ENCODE peak calls at places on chromosomes 13 and 19, in four cellular contexts. One of them, this sample, is unnamed.

GRCh38 chr13:110340812-110341444 is 33.8 kb downstream of the COL4A2 start:
- DNase-seq in lung: peak; percentile 59
- DNase-seq in CD8-positive, alpha-beta memory T cell: no peak
- DNase-seq in cardiac muscle cell: peak; percentile 28
- DNase-seq in this sample: peak; percentile 59

GRCh38 chr13:93473441-93474270 is 247.0 kb downstream of the GPC6 start:
- DNase-seq in lung: no peak
- DNase-seq in cardiac muscle cell: no peak
- DNase-seq in CD8-positive, alpha-beta memory T cell: no peak
- DNase-seq in this sample: no peak

GRCh38 chr19:10006335-10006708 is 4.0 kb downstream of the COL5A3 start:
- DNase-seq in CD8-positive, alpha-beta memory T cell: no peak
- DNase-seq in lung: no peak
- DNase-seq in cardiac muscle cell: no peak
- DNase-seq in this sample: no peak

GRCh38 chr19:56137405-56137804 is 3.7 kb upstream of the ZNF444 start:
- DNase-seq in CD8-positive, alpha-beta memory T cell: no peak
- DNase-seq in lung: peak; percentile 80
- DNase-seq in cardiac muscle cell: no peak
- DNase-seq in this sample: peak; percentile 93

GRCh38 chr13:76286178-76286577 is 600.0 kb downstream of the KCTD12 start:
- DNase-seq in lung: no peak
- DNase-seq in cardiac muscle cell: no peak
- DNase-seq in CD8-positive, alpha-beta memory T cell: no peak
- DNase-seq in this sample: no peak

GRCh38 chr19:6227156-6227940 is 52.4 kb downstream of the MLLT1 start:
- DNase-seq in lung: no peak
- DNase-seq in CD8-positive, alpha-beta memory T cell: no peak
- DNase-seq in cardiac muscle cell: no peak
- DNase-seq in this sample: no peak

GRCh38 chr19:38617283-38617763 is 430 bp downstream of the MAP4K1 start:
- DNase-seq in CD8-positive, alpha-beta memory T cell: no peak
- DNase-seq in cardiac muscle cell: no peak
- DNase-seq in lung: no peak
- DNase-seq in this sample: no peak

GRCh38 chr13:94342436-94343242 is 136.8 kb downstream of the DCT start:
- DNase-seq in cardiac muscle cell: no peak
- DNase-seq in CD8-positive, alpha-beta memory T cell: no peak
- DNase-seq in lung: no peak
- DNase-seq in this sample: no peak

GRCh38 chr13:72864142-72865035 is 82.5 kb downstream of the PIBF1 start:
- DNase-seq in CD8-positive, alpha-beta memory T cell: no peak
- DNase-seq in cardiac muscle cell: no peak
- DNase-seq in lung: no peak
- DNase-seq in this sample: no peak

GRCh38 chr13:101640797-101641400 is 188.4 kb downstream of the ITGBL1 start:
- DNase-seq in CD8-positive, alpha-beta memory T cell: no peak
- DNase-seq in lung: no peak
- DNase-seq in cardiac muscle cell: no peak
- DNase-seq in this sample: no peak

GRCh38 chr13:23651887-23652286 is 81.7 kb downstream of the TNFRSF19 start:
- DNase-seq in CD8-positive, alpha-beta memory T cell: no peak
- DNase-seq in lung: no peak
- DNase-seq in cardiac muscle cell: no peak
- DNase-seq in this sample: no peak

GRCh38 chr19:50906217-50906616 is 5.0 kb downstream of the KLK4 start:
- DNase-seq in lung: no peak
- DNase-seq in cardiac muscle cell: peak; percentile 58
- DNase-seq in CD8-positive, alpha-beta memory T cell: no peak
- DNase-seq in this sample: peak; percentile 51

GRCh38 chr13:30032263-30032662 is 181.8 kb upstream of the UBL3 start:
- DNase-seq in CD8-positive, alpha-beta memory T cell: no peak
- DNase-seq in lung: no peak
- DNase-seq in cardiac muscle cell: no peak
- DNase-seq in this sample: no peak

GRCh38 chr13:113537205-113537604 is 46.7 kb upstream of the DCUN1D2 start:
- DNase-seq in lung: no peak
- DNase-seq in cardiac muscle cell: no peak
- DNase-seq in CD8-positive, alpha-beta memory T cell: no peak
- DNase-seq in this sample: no peak

GRCh38 chr13:110685305-110685704 is 20.6 kb downstream of the CARS2 start:
- DNase-seq in lung: no peak
- DNase-seq in CD8-positive, alpha-beta memory T cell: no peak
- DNase-seq in cardiac muscle cell: no peak
- DNase-seq in this sample: no peak

GRCh38 chr19:58395979-58396627 is 647 bp downstream of the RNF225 start:
- DNase-seq in CD8-positive, alpha-beta memory T cell: no peak
- DNase-seq in cardiac muscle cell: no peak
- DNase-seq in lung: no peak
- DNase-seq in this sample: no peak

GRCh38 chr13:40596484-40596883 is 70.0 kb downstream of the FOXO1 start:
- DNase-seq in lung: no peak
- DNase-seq in CD8-positive, alpha-beta memory T cell: no peak
- DNase-seq in cardiac muscle cell: no peak
- DNase-seq in this sample: no peak
- H3K4me1 ChIP-seq in lung: peaks cover 30% of the 10 kb centered on the region
- H3K4me1 ChIP-seq in CD8-positive, alpha-beta memory T cell: peaks cover 97% of the 10 kb centered on the region
- H3K4me1 ChIP-seq in cardiac muscle cell: no peaks in the 10 kb centered on the region
- H3K4me1 ChIP-seq in this sample: peaks cover 14% of the 10 kb centered on the region

DNA sequence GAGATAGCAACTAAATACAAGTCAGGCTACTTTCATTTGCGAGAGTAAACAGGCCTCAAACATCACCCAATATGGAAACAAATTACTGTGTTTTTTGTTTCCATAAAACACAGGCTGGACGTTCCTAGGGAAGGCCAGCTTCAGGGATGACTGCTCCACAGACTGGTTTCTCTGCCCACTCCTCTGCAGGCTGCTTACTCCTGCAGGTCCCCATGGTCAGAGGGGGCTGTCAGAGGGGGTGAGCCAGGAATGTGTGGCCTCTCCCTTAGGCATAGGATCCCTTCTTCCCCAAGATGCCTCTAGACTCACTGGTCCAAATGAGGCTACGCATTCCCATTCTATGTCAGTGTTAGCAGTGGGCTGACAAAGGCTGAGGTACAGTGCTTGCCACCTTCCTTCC is 229.9 kb downstream of the LHFPL6 start:
- DNase-seq in lung: no peak
- DNase-seq in CD8-positive, alpha-beta memory T cell: no peak
- DNase-seq in cardiac muscle cell: no peak
- DNase-seq in this sample: no peak
- H3K4me1 ChIP-seq in lung: peaks cover 17% of the 10 kb centered on the region
- H3K4me1 ChIP-seq in CD8-positive, alpha-beta memory T cell: no peaks in the 10 kb centered on the region
- H3K4me1 ChIP-seq in cardiac muscle cell: peaks cover 18% of the 10 kb centered on the region
- H3K4me1 ChIP-seq in this sample: no peaks in the 10 kb centered on the region

DNA sequence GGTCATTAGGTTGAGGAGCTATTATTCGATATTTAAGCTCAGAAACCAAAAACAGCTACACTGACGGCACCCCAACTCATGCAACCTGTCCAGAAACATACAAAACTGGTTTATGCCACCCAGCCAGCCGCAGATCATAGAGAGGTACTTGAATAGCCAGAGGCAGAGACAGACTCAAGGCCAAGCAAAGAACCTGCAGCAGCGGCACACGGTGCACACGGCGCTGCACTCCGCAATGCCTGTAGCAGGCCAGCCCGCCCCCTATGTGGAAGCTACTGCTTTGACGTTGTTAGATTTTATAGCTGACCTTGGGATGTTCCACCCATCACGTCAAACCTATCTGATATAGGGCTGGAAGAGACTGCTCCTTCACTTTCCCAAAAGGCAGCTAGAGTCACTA is 11.9 kb upstream of the DHRS12 start:
- DNase-seq in lung: no peak
- DNase-seq in cardiac muscle cell: no peak
- DNase-seq in CD8-positive, alpha-beta memory T cell: no peak
- DNase-seq in this sample: no peak
- H3K4me1 ChIP-seq in lung: no peaks in the 10 kb centered on the region
- H3K4me1 ChIP-seq in cardiac muscle cell: peaks cover 4% of the 10 kb centered on the region
- H3K4me1 ChIP-seq in CD8-positive, alpha-beta memory T cell: peaks cover 70% of the 10 kb centered on the region
- H3K4me1 ChIP-seq in this sample: peaks cover 7% of the 10 kb centered on the region

DNA sequence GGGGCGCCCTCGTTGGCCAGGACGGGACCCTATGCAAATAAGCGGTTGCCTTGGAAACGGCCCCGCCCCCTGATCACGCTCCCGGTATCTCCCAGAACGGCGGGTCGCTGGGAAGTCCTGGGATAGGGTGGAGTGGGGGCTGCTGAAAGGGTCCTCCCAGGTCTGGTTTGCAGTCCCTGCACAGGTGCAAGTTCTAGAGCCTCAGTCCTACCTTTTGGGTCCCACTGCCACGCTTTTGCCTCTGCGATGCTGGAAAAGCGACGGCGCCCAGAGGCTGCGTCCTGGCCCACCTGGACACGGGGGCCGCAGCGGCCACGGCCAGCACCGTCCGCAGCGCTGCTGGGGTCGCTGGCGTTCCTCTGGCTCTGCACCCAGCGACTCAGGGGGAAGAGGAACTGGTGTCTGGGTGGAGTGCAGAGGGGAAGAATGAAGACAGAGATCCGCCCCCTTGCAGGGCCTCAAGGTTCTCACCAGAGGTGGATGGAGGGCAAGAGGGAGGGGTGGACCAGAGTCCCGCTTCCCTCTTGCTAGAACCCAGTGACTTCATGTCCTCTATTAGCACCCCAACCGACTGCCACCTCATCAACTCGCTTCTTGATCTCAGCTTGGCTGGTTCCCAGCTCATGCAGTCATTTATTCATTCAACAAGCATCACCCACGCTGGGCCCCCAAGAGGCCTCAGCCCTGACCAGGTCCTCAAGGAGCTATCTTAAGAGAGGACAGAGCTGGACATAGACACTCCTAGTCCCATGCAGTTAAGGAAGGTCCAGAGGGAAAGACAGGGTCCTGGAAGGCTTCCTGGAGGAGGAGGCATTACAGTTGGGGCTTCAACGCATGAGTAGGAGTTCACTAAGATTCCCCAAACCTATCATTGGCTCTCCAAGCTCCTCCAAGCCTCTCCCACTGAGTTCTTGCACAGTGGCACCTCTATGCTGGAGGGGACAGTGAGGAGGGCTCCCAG is at the start of gene LRRC25:
- DNase-seq in cardiac muscle cell: peak; percentile 54
- DNase-seq in lung: peak; percentile 61
- DNase-seq in CD8-positive, alpha-beta memory T cell: no peak
- DNase-seq in this sample: no peak
- H3K4me1 ChIP-seq in cardiac muscle cell: peaks cover 4% of the 10 kb centered on the region
- H3K4me1 ChIP-seq in lung: no peaks in the 10 kb centered on the region
- H3K4me1 ChIP-seq in CD8-positive, alpha-beta memory T cell: peaks cover 6% of the 10 kb centered on the region
- H3K4me1 ChIP-seq in this sample: peaks cover 41% of the 10 kb centered on the region

GRCh38 chr19:46746281-46746965 is at the start of gene STRN4:
- DNase-seq in cardiac muscle cell: peak; percentile 75
- DNase-seq in lung: no peak
- DNase-seq in CD8-positive, alpha-beta memory T cell: peak; percentile 46
- DNase-seq in this sample: peak; percentile 67
- H3K4me1 ChIP-seq in cardiac muscle cell: no peaks in the 10 kb centered on the region
- H3K4me1 ChIP-seq in lung: peaks cover 6% of the 10 kb centered on the region
- H3K4me1 ChIP-seq in CD8-positive, alpha-beta memory T cell: peaks cover 25% of the 10 kb centered on the region
- H3K4me1 ChIP-seq in this sample: peaks cover 42% of the 10 kb centered on the region

DNA sequence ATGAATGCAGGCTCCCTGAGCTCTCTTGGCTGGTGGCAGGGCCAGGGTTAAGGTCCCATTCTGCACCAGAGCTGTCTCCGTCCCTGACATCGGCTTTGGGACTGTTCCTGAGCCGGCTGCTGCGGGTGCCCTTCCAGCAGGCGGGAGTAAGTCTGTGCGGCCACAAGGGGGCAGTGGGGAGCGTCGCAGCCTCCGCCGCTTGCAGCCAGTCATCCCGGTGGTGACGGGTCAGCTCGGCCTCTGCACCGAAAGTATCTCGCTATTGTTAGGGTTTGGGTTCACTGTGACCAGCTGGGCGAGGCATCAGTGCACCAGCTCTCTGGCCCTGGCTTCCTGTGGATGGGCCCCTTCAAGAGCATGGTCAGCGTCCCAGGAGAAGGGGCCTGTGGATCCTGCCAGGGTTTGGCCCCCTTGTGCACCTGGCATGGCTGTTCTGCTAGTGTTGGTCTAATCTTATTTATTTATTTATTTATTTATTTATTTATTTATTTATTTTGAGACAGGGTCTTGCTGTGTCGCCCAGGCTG is 15.1 kb downstream of the NDUFB7 start:
- DNase-seq in cardiac muscle cell: peak; percentile 85
- DNase-seq in lung: peak; percentile 76
- DNase-seq in CD8-positive, alpha-beta memory T cell: peak; percentile 66
- DNase-seq in this sample: peak; percentile 78
- H3K4me1 ChIP-seq in cardiac muscle cell: peaks cover 21% of the 10 kb centered on the region
- H3K4me1 ChIP-seq in lung: peaks cover 18% of the 10 kb centered on the region
- H3K4me1 ChIP-seq in CD8-positive, alpha-beta memory T cell: peaks cover 48% of the 10 kb centered on the region
- H3K4me1 ChIP-seq in this sample: peaks cover 49% of the 10 kb centered on the region

GRCh38 chr13:73991884-73992283 is 142.3 kb downstream of the KLF12 start:
- DNase-seq in CD8-positive, alpha-beta memory T cell: no peak
- DNase-seq in cardiac muscle cell: no peak
- DNase-seq in lung: no peak
- DNase-seq in this sample: no peak

GRCh38 chr13:73991384-73991783 is 142.8 kb downstream of the KLF12 start:
- DNase-seq in cardiac muscle cell: no peak
- DNase-seq in lung: no peak
- DNase-seq in CD8-positive, alpha-beta memory T cell: no peak
- DNase-seq in this sample: no peak

GRCh38 chr13:73987618-73988017 is 146.6 kb downstream of the KLF12 start:
- DNase-seq in cardiac muscle cell: no peak
- DNase-seq in CD8-positive, alpha-beta memory T cell: no peak
- DNase-seq in lung: no peak
- DNase-seq in this sample: no peak

GRCh38 chr13:73985789-73986188 is 148.4 kb downstream of the KLF12 start:
- DNase-seq in cardiac muscle cell: peak; percentile 14
- DNase-seq in lung: no peak
- DNase-seq in CD8-positive, alpha-beta memory T cell: no peak
- DNase-seq in this sample: no peak

DNA sequence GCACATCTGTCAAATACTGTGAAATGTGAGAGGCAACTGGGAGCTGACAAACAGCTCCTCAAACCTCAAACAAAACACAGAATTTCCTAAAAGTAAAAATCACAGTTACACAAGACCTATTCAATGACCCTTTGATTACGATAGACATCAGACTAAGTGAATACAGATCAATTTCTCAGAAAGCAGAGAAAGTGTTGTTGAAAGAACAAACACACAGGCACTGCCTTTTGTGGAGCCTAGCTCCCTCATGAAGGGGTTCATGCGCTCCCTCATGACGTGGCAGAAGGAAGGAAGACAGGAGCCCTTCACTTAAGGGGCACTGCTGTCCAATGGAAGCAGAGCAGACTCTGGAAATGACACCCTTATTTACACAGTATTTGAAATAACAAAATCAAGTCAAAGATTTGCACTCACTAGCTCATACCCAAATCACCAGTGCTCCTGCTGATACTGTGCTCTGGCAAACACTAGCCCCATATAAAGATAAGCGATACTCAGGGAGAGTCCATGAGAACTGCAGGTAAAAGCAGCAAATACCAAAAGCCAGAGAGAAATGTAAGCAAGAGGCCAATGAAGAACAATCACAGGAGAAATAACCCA is 144.9 kb downstream of the KLF12 start:
- DNase-seq in lung: no peak
- DNase-seq in cardiac muscle cell: no peak
- DNase-seq in CD8-positive, alpha-beta memory T cell: no peak
- DNase-seq in this sample: no peak
- H3K4me1 ChIP-seq in lung: peaks cover 2% of the 10 kb centered on the region
- H3K4me1 ChIP-seq in cardiac muscle cell: peaks cover 34% of the 10 kb centered on the region
- H3K4me1 ChIP-seq in CD8-positive, alpha-beta memory T cell: peaks cover 62% of the 10 kb centered on the region
- H3K4me1 ChIP-seq in this sample: no peaks in the 10 kb centered on the region